ENCODE peak calls at places on chromosomes 12 and 14, in four cellular contexts. One of them, this sample, is unnamed.

GRCh38 chr12:98606367-98606985 is 13.0 kb downstream of the SLC25A3 start:
- DNase-seq in CD8-positive, alpha-beta T cell: no peak
- DNase-seq in mesendoderm: no peak
- DNase-seq in heart left ventricle: no peak
- DNase-seq in this sample: no peak

GRCh38 chr12:28527631-28528249 is 337.5 kb downstream of the CCDC91 start:
- DNase-seq in mesendoderm: no peak
- DNase-seq in heart left ventricle: no peak
- DNase-seq in CD8-positive, alpha-beta T cell: no peak
- DNase-seq in this sample: no peak

GRCh38 chr14:98070521-98070920 is 1201.5 kb downstream of the BCL11B start:
- DNase-seq in CD8-positive, alpha-beta T cell: no peak
- DNase-seq in heart left ventricle: no peak
- DNase-seq in mesendoderm: peak; percentile 5
- DNase-seq in this sample: no peak

GRCh38 chr12:10406725-10407124 is 2.8 kb downstream of the KLRC4 start:
- DNase-seq in heart left ventricle: peak; percentile 33
- DNase-seq in CD8-positive, alpha-beta T cell: no peak
- DNase-seq in mesendoderm: no peak
- DNase-seq in this sample: no peak

GRCh38 chr14:102591372-102591943 is 991 bp upstream of the RCOR1 start:
- DNase-seq in heart left ventricle: peak; percentile 51
- DNase-seq in mesendoderm: no peak
- DNase-seq in CD8-positive, alpha-beta T cell: no peak
- DNase-seq in this sample: peak; percentile 80

GRCh38 chr12:106091421-106091820 is 47.3 kb downstream of the NUAK1 start:
- DNase-seq in mesendoderm: no peak
- DNase-seq in CD8-positive, alpha-beta T cell: no peak
- DNase-seq in heart left ventricle: no peak
- DNase-seq in this sample: no peak

GRCh38 chr14:27427796-27428195 is 830.0 kb upstream of the NOVA1 start:
- DNase-seq in mesendoderm: no peak
- DNase-seq in CD8-positive, alpha-beta T cell: no peak
- DNase-seq in heart left ventricle: no peak
- DNase-seq in this sample: no peak

GRCh38 chr14:49702725-49703124 is 9.8 kb downstream of the KLHDC1 start:
- DNase-seq in CD8-positive, alpha-beta T cell: no peak
- DNase-seq in mesendoderm: no peak
- DNase-seq in heart left ventricle: no peak
- DNase-seq in this sample: no peak

GRCh38 chr12:31325524-31325875 is 450 bp downstream of the SINHCAF start:
- DNase-seq in CD8-positive, alpha-beta T cell: no peak
- DNase-seq in mesendoderm: no peak
- DNase-seq in heart left ventricle: peak; percentile 28
- DNase-seq in this sample: no peak

GRCh38 chr12:26338574-26339572 is 143.5 kb downstream of the SSPN start:
- DNase-seq in CD8-positive, alpha-beta T cell: no peak
- DNase-seq in mesendoderm: no peak
- DNase-seq in heart left ventricle: no peak
- DNase-seq in this sample: no peak

GRCh38 chr12:91335724-91336123 is 153.1 kb upstream of the DCN start:
- DNase-seq in CD8-positive, alpha-beta T cell: no peak
- DNase-seq in heart left ventricle: no peak
- DNase-seq in mesendoderm: no peak
- DNase-seq in this sample: no peak

GRCh38 chr12:77995436-77996167 is 164.9 kb downstream of the NAV3 start:
- DNase-seq in mesendoderm: no peak
- DNase-seq in heart left ventricle: no peak
- DNase-seq in CD8-positive, alpha-beta T cell: no peak
- DNase-seq in this sample: no peak

GRCh38 chr12:53480425-53481107 is 18.7 kb downstream of the MAP3K12 start:
- DNase-seq in heart left ventricle: no peak
- DNase-seq in CD8-positive, alpha-beta T cell: no peak
- DNase-seq in mesendoderm: no peak
- DNase-seq in this sample: no peak

GRCh38 chr12:10190558-10191388 is 11.9 kb downstream of the TMEM52B start:
- DNase-seq in mesendoderm: peak; percentile 89
- DNase-seq in CD8-positive, alpha-beta T cell: no peak
- DNase-seq in heart left ventricle: peak; percentile 63
- DNase-seq in this sample: peak; percentile 53

GRCh38 chr14:55339770-55340169 is 68.5 kb downstream of the FBXO34 start:
- DNase-seq in CD8-positive, alpha-beta T cell: no peak
- DNase-seq in mesendoderm: no peak
- DNase-seq in heart left ventricle: no peak
- DNase-seq in this sample: no peak

GRCh38 chr14:74913986-74914573 is 9.0 kb downstream of the RPS6KL1 start:
- DNase-seq in CD8-positive, alpha-beta T cell: no peak
- DNase-seq in heart left ventricle: peak; percentile 78
- DNase-seq in mesendoderm: peak; percentile 68
- DNase-seq in this sample: no peak

GRCh38 chr12:50828121-50828520 is 14.6 kb upstream of the TMPRSS12 start:
- DNase-seq in heart left ventricle: no peak
- DNase-seq in mesendoderm: no peak
- DNase-seq in CD8-positive, alpha-beta T cell: no peak
- DNase-seq in this sample: no peak

GRCh38 chr12:91958816-91959215 is 186.8 kb downstream of the BTG1 start:
- DNase-seq in mesendoderm: peak; percentile 76
- DNase-seq in heart left ventricle: no peak
- DNase-seq in CD8-positive, alpha-beta T cell: no peak
- DNase-seq in this sample: no peak

GRCh38 chr12:115251727-115252126 is 567.8 kb upstream of the TBX3 start:
- DNase-seq in heart left ventricle: no peak
- DNase-seq in mesendoderm: peak; percentile 67
- DNase-seq in CD8-positive, alpha-beta T cell: no peak
- DNase-seq in this sample: no peak

GRCh38 chr12:54126696-54127537 is 61.9 kb downstream of the SMUG1 start:
- DNase-seq in mesendoderm: peak; percentile 30
- DNase-seq in CD8-positive, alpha-beta T cell: no peak
- DNase-seq in heart left ventricle: peak; percentile 68
- DNase-seq in this sample: no peak

GRCh38 chr12:118773956-118774723 is 207.2 kb upstream of the SRRM4 start:
- DNase-seq in heart left ventricle: no peak
- DNase-seq in mesendoderm: peak; percentile 89
- DNase-seq in CD8-positive, alpha-beta T cell: no peak
- DNase-seq in this sample: no peak

DNA sequence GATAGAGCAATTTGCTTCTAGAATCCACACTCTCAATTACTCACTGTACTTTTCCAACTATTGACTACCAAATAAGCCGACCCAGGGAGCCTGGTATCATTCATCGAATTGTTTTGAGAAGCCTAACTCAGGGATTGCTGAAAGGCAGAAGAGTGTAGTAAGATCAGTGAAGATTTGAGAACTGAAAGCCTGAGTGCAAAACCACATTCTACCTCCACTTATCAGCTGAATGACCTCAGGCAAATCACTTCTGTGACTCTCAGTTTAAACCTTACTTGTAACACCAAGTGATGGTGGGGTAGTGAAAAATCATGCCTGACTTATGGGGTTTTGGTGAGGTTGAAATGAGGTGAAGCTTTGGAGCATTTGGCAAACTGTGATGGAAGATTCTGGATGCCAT is 126.1 kb upstream of the MAX start:
- DNase-seq in CD8-positive, alpha-beta T cell: no peak
- DNase-seq in mesendoderm: no peak
- DNase-seq in heart left ventricle: no peak
- DNase-seq in this sample: no peak
- H3K4me3 ChIP-seq in CD8-positive, alpha-beta T cell: no peak overlapping the region
- H3K4me3 ChIP-seq in mesendoderm: no peak overlapping the region
- H3K4me3 ChIP-seq in heart left ventricle: no peak overlapping the region
- H3K4me3 ChIP-seq in this sample: no peak overlapping the region

GRCh38 chr12:132066345-132066685 is 77.8 kb downstream of the DDX51 start:
- DNase-seq in heart left ventricle: no peak
- DNase-seq in CD8-positive, alpha-beta T cell: no peak
- DNase-seq in mesendoderm: no peak
- DNase-seq in this sample: no peak

GRCh38 chr12:132067182-132067581 is 76.9 kb downstream of the DDX51 start:
- DNase-seq in CD8-positive, alpha-beta T cell: no peak
- DNase-seq in heart left ventricle: no peak
- DNase-seq in mesendoderm: no peak
- DNase-seq in this sample: no peak

GRCh38 chr12:132065609-132066344 is 78.3 kb downstream of the DDX51 start:
- DNase-seq in mesendoderm: no peak
- DNase-seq in CD8-positive, alpha-beta T cell: no peak
- DNase-seq in heart left ventricle: no peak
- DNase-seq in this sample: no peak

GRCh38 chr12:132068250-132068649 is 75.9 kb downstream of the DDX51 start:
- DNase-seq in heart left ventricle: no peak
- DNase-seq in CD8-positive, alpha-beta T cell: no peak
- DNase-seq in mesendoderm: no peak
- DNase-seq in this sample: no peak

DNA sequence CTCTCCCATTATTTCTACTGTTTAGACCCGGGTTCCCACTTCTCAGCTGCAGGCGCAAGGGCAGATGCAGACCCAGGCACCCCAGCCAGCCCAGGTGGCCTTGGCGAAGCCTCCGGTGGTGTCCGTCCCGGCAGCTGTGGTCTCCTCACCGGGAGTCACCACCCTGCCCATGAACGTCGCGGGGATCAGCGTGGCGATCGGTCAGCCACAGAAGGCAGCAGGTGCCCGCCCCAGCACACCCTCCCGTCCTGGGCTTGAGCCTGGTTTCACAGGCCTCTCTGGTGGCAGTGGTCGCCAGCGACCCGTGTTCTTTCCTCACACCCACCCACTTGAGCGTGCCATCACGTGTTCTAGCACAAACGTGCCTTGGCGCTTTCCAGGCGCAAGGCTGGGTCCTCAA is 77.4 kb downstream of the DDX51 start:
- DNase-seq in mesendoderm: no peak
- DNase-seq in CD8-positive, alpha-beta T cell: no peak
- DNase-seq in heart left ventricle: no peak
- DNase-seq in this sample: no peak
- H3K36me3 ChIP-seq in mesendoderm: peaks cover 13% of the 10 kb centered on the region
- H3K36me3 ChIP-seq in CD8-positive, alpha-beta T cell: peaks cover 35% of the 10 kb centered on the region
- H3K36me3 ChIP-seq in heart left ventricle: no peaks in the 10 kb centered on the region
- H3K36me3 ChIP-seq in this sample: peaks cover 100% of the 10 kb centered on the region

GRCh38 chr14:104322531-104323466 is 184.4 kb downstream of the KIF26A start:
- DNase-seq in mesendoderm: no peak
- DNase-seq in heart left ventricle: no peak
- DNase-seq in CD8-positive, alpha-beta T cell: no peak
- DNase-seq in this sample: peak; percentile 51
- H3K4me3 ChIP-seq in mesendoderm: no peak overlapping the region
- H3K4me3 ChIP-seq in heart left ventricle: no peak overlapping the region
- H3K4me3 ChIP-seq in CD8-positive, alpha-beta T cell: no peak overlapping the region
- H3K4me3 ChIP-seq in this sample: no peak overlapping the region

GRCh38 chr12:57260366-57260765 is 9.4 kb upstream of the STAC3 start:
- DNase-seq in CD8-positive, alpha-beta T cell: no peak
- DNase-seq in mesendoderm: no peak
- DNase-seq in heart left ventricle: no peak
- DNase-seq in this sample: no peak

GRCh38 chr12:57266681-57267080 is 15.7 kb upstream of the STAC3 start:
- DNase-seq in mesendoderm: no peak
- DNase-seq in CD8-positive, alpha-beta T cell: no peak
- DNase-seq in heart left ventricle: no peak
- DNase-seq in this sample: no peak

GRCh38 chr12:57261385-57261784 is 10.4 kb upstream of the STAC3 start:
- DNase-seq in heart left ventricle: no peak
- DNase-seq in CD8-positive, alpha-beta T cell: no peak
- DNase-seq in mesendoderm: peak; percentile 56
- DNase-seq in this sample: no peak

GRCh38 chr12:57262126-57262822 is 11.3 kb upstream of the STAC3 start:
- DNase-seq in mesendoderm: no peak
- DNase-seq in CD8-positive, alpha-beta T cell: no peak
- DNase-seq in heart left ventricle: no peak
- DNase-seq in this sample: no peak

GRCh38 chr12:57263096-57263495 is 12.1 kb upstream of the STAC3 start:
- DNase-seq in mesendoderm: no peak
- DNase-seq in heart left ventricle: no peak
- DNase-seq in CD8-positive, alpha-beta T cell: no peak
- DNase-seq in this sample: no peak
- H3K36me3 ChIP-seq in mesendoderm: peaks cover 2% of the 10 kb centered on the region
- H3K36me3 ChIP-seq in heart left ventricle: no peaks in the 10 kb centered on the region
- H3K36me3 ChIP-seq in CD8-positive, alpha-beta T cell: peaks cover 38% of the 10 kb centered on the region
- H3K36me3 ChIP-seq in this sample: no peaks in the 10 kb centered on the region

GRCh38 chr14:38209572-38210159 is 2.0 kb downstream of the SSTR1 start:
- DNase-seq in mesendoderm: no peak
- DNase-seq in heart left ventricle: no peak
- DNase-seq in CD8-positive, alpha-beta T cell: no peak
- DNase-seq in this sample: peak; percentile 72
- H3K4me3 ChIP-seq in mesendoderm: no peak overlapping the region
- H3K4me3 ChIP-seq in heart left ventricle: peak overlapping the region; percentile 55
- H3K4me3 ChIP-seq in CD8-positive, alpha-beta T cell: no peak overlapping the region
- H3K4me3 ChIP-seq in this sample: peak overlapping the region; percentile 19

GRCh38 chr12:113002676-113003075 is 24.4 kb downstream of the OAS2 start:
- DNase-seq in heart left ventricle: no peak
- DNase-seq in CD8-positive, alpha-beta T cell: no peak
- DNase-seq in mesendoderm: no peak
- DNase-seq in this sample: no peak
- H3K36me3 ChIP-seq in heart left ventricle: no peaks in the 10 kb centered on the region
- H3K36me3 ChIP-seq in CD8-positive, alpha-beta T cell: peaks cover 84% of the 10 kb centered on the region
- H3K36me3 ChIP-seq in mesendoderm: no peaks in the 10 kb centered on the region
- H3K36me3 ChIP-seq in this sample: peaks cover 88% of the 10 kb centered on the region

GRCh38 chr14:67416085-67416484 is 4.1 kb upstream of the PLEK2 start:
- DNase-seq in mesendoderm: no peak
- DNase-seq in heart left ventricle: no peak
- DNase-seq in CD8-positive, alpha-beta T cell: no peak
- DNase-seq in this sample: no peak
- H3K4me3 ChIP-seq in mesendoderm: no peak overlapping the region
- H3K4me3 ChIP-seq in heart left ventricle: no peak overlapping the region
- H3K4me3 ChIP-seq in CD8-positive, alpha-beta T cell: no peak overlapping the region
- H3K4me3 ChIP-seq in this sample: no peak overlapping the region

GRCh38 chr14:64208261-64208660 is 85.9 kb downstream of the ESR2 start:
- DNase-seq in CD8-positive, alpha-beta T cell: no peak
- DNase-seq in mesendoderm: no peak
- DNase-seq in heart left ventricle: no peak
- DNase-seq in this sample: no peak
- H3K36me3 ChIP-seq in CD8-positive, alpha-beta T cell: peaks cover 40% of the 10 kb centered on the region
- H3K36me3 ChIP-seq in mesendoderm: peaks cover 2% of the 10 kb centered on the region
- H3K36me3 ChIP-seq in heart left ventricle: no peaks in the 10 kb centered on the region
- H3K36me3 ChIP-seq in this sample: no peaks in the 10 kb centered on the region

This sample was measured in left lung.